ENCODE peak calls at places on chromosomes 6 and 20, in five cellular contexts. I, F, A, R and E are unnamed samples.

GRCh38 chr6:16403831-16404230 is 165.4 kb downstream of the GMPR start:
- DNase-seq in R (no peak), A (no peak), I (peak), F (no peak), E (no peak)

GRCh38 chr20:47142782-47143170 is 213.7 kb downstream of the ZMYND8 start:
- DNase-seq in R (no peak), I (no peak), A (no peak), F (no peak), E (no peak)

GRCh38 chr6:121956782-121957181 is 442.7 kb upstream of the HSF2 start:
- DNase-seq in F (no peak), A (no peak), R (no peak), I (no peak), E (no peak)

GRCh38 chr6:52326540-52327364 is 35.2 kb upstream of the PAQR8 start:
- DNase-seq in R (no peak), I (no peak), A (no peak), F (no peak), E (no peak)

GRCh38 chr20:62606551-62607201 is 35.6 kb upstream of the SLCO4A1 start:
- DNase-seq in R (no peak), F (no peak), A (peak), I (peak), E (no peak)

GRCh38 chr6:159085396-159085895 is 40.7 kb upstream of the TAGAP start:
- DNase-seq in A (no peak), R (no peak), F (no peak), I (no peak), E (no peak)

GRCh38 chr6:15897063-15897934 is 231.6 kb upstream of the MYLIP start:
- DNase-seq in R (no peak), F (no peak), A (peak), I (peak), E (peak)

GRCh38 chr6:41200901-41201783 is at the start of gene TREML2:
- DNase-seq in I (no peak), R (peak), F (no peak), A (no peak), E (no peak)

GRCh38 chr20:22333885-22334545 is 250.4 kb downstream of the FOXA2 start:
- DNase-seq in A (peak), R (no peak), I (peak), F (peak), E (peak)

GRCh38 chr6:89840538-89840937 is 10.9 kb downstream of the CASP8AP2 start:
- DNase-seq in I (peak), R (no peak), F (peak), A (no peak), E (no peak)

GRCh38 chr6:6319947-6320811 is at the start of gene F13A1:
- DNase-seq in R (peak), F (no peak), A (no peak), I (no peak), E (no peak)

GRCh38 chr6:134288538-134289203 is 29.2 kb downstream of the SGK1 start:
- DNase-seq in I (peak), F (peak), A (no peak), R (no peak), E (no peak)

GRCh38 chr20:51426879-51427624 is 115.5 kb downstream of the NFATC2 start:
- DNase-seq in F (no peak), R (no peak), I (no peak), A (no peak), E (no peak)

GRCh38 chr6:155054851-155055250 is 59.7 kb downstream of the TIAM2 start:
- DNase-seq in A (no peak), F (no peak), I (no peak), R (no peak), E (no peak)

GRCh38 chr6:12343440-12344162 is 53.4 kb downstream of the EDN1 start:
- DNase-seq in A (peak), F (no peak), I (peak), R (no peak), E (peak)

GRCh38 chr6:30845183-30845582 is 39.1 kb upstream of the DDR1 start:
- DNase-seq in F (no peak), A (no peak), I (no peak), R (no peak), E (peak)

GRCh38 chr20:58712823-58713731 is 20.5 kb downstream of the NPEPL1 start:
- DNase-seq in F (no peak), I (no peak), R (peak), A (peak), E (no peak)

GRCh38 chr20:31484001-31484400 is 8.9 kb downstream of the REM1 start:
- DNase-seq in A (no peak), I (peak), F (no peak), R (no peak), E (no peak)

GRCh38 chr6:119979862-119980261 is 630.3 kb upstream of the MAN1A1 start:
- DNase-seq in F (peak), I (peak), R (no peak), A (no peak), E (no peak)
- TF ChIP-seq CTCF in F (peak), I (no peak), R (no peak), A (no peak), E (peak)

GRCh38 chr20:36775196-36775595 is 1.6 kb upstream of the DSN1 start:
- DNase-seq in I (no peak), A (no peak), F (no peak), R (no peak), E (no peak)
- TF ChIP-seq CTCF in I (no peak), A (no peak), F (no peak), R (no peak), E (no peak)

GRCh38 chr6:35781290-35781689 is 471 bp downstream of the CLPSL1 start:
- DNase-seq in A (no peak), R (no peak), F (no peak), I (no peak), E (no peak)

GRCh38 chr6:35777356-35778102 is 1.1 kb downstream of the CLPSL2 start:
- DNase-seq in R (no peak), I (no peak), A (no peak), F (no peak), E (no peak)

GRCh38 chr6:35776364-35777215 is at the start of gene CLPSL2:
- DNase-seq in R (peak), I (no peak), A (peak), F (no peak), E (no peak)

GRCh38 chr6:35780719-35781118 is at the start of gene CLPSL1:
- DNase-seq in R (no peak), F (no peak), A (no peak), I (no peak), E (no peak)

DNA sequence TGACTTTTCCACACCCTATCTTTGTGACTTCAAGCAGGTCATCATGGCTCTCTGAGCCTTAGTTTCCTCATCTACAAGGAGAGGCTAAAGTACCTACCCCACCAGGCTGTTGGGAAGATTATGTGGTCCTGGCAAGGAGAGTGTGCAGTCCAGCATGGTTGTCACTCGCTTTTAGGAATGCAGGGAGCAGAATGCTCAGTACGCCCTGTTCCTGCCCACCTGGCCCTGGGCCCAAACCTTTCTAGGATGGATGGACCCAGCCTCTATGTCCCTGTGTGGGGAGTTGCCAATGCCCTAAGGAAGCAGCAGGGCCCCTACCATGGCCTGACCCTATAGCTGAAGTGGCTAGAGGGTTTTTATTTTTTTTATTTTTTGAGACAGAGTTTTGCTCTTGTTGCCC is 2.0 kb downstream of the CLPSL2 start:
- DNase-seq in R (no peak), A (no peak), I (no peak), F (no peak), E (no peak)
- TF ChIP-seq CTCF in R (no peak), A (no peak), I (no peak), F (no peak), E (no peak)

GRCh38 chr20:34527016-34527415 is 10.8 kb downstream of the DYNLRB1 start:
- DNase-seq in R (no peak), I (no peak), F (no peak), A (no peak), E (no peak)
- TF ChIP-seq CTCF in R (no peak), I (no peak), F (no peak), A (no peak), E (no peak)

DNA sequence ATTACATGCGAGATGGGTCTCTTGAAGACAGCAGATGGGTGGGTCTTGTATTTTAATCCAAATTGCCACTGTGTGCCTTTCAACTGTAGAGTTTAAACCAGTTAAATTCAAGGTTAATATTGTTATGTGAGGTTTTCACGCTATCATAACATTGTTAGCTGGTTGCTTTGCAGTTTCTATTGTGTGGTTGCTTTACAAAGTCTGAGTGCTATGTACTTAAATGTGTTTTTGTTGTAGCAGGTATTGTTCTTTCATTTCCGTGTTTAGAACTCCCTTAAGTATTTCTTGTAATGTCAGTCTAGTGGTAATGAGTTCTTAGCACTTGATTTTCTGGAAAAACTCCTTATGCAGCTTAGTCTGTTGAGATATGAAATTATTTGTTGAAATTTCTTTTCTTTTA is 193.3 kb downstream of the MOXD1 start:
- DNase-seq in R (no peak), F (no peak), A (no peak), I (no peak), E (no peak)
- TF ChIP-seq CTCF in R (no peak), F (no peak), A (no peak), I (no peak), E (no peak)

DNA sequence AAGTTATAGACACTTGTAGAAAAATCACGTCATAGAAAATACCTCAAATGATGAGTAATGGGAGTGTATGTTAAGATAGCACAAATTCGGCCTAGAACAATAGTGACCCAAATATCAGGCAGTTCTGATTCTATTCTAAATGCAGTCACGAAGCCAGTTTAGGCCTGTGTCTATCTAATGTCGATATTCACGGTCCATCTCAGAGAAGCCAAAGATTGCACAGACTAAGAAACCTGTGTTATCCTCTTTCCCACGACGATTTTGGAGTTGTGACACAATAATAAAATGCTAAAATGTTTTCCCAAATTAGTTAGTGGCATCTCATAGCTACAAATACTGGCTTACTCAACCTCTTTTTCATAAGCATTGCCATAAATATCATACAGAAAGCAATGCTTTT is 4.0 kb downstream of the HIVEP2 start:
- DNase-seq in A (no peak), F (no peak), I (no peak), R (no peak), E (no peak)
- TF ChIP-seq CTCF in A (no peak), F (no peak), I (no peak), R (no peak), E (no peak)

GRCh38 chr6:56772737-56773184 is 130.1 kb upstream of the DST start:
- DNase-seq in R (no peak), F (peak), I (peak), A (peak), E (no peak)
- TF ChIP-seq CTCF in R (no peak), F (peak), I (no peak), A (no peak), E (no peak)

GRCh38 chr20:33667245-33668086 is 723 bp downstream of the ACTL10 start:
- DNase-seq in I (peak), R (peak), F (no peak), A (peak), E (peak)
- TF ChIP-seq CTCF in I (no peak), R (no peak), F (no peak), A (no peak), E (no peak)

GRCh38 chr20:20465259-20465658 is 97.4 kb downstream of the INSM1 start:
- DNase-seq in F (no peak), R (no peak), A (no peak), I (peak), E (no peak)
- TF ChIP-seq CTCF in F (peak), R (no peak), A (no peak), I (peak), E (no peak)